ENCODE peak calls at places on chromosome 13, in four cellular contexts. S, F, U and J are unnamed samples.

GRCh38 chr13:75798353-75799245 is 162.5 kb downstream of the LMO7 start:
- DNase-seq in F (no peak), U (no peak), S (no peak), J (no peak)

GRCh38 chr13:72931311-72931710 is 127.5 kb upstream of the KLF5 start:
- DNase-seq in U (no peak), F (no peak), S (no peak), J (no peak)

GRCh38 chr13:97616385-97616784 is 182.4 kb downstream of the RAP2A start:
- DNase-seq in F (no peak), U (no peak), S (no peak), J (no peak)

GRCh38 chr13:66509176-66509575 is 721.0 kb downstream of the PCDH9 start:
- DNase-seq in U (no peak), F (no peak), S (no peak), J (no peak)

GRCh38 chr13:40440990-40441820 is 225.2 kb downstream of the FOXO1 start:
- DNase-seq in S (peak), F (peak), U (peak), J (peak)

GRCh38 chr13:52921194-52921593 is 72.8 kb upstream of the PCDH8 start:
- DNase-seq in S (no peak), F (no peak), U (no peak), J (no peak)

GRCh38 chr13:36981156-36981743 is 17.9 kb downstream of the ALG5 start:
- DNase-seq in F (no peak), S (no peak), U (no peak), J (no peak)

GRCh38 chr13:62847520-62847919 is 1431.9 kb upstream of the PCDH20 start:
- DNase-seq in U (no peak), F (no peak), S (no peak), J (no peak)

GRCh38 chr13:102758842-102759241 is 14.7 kb downstream of the TEX30 start:
- DNase-seq in S (no peak), F (no peak), U (no peak), J (no peak)

DNA sequence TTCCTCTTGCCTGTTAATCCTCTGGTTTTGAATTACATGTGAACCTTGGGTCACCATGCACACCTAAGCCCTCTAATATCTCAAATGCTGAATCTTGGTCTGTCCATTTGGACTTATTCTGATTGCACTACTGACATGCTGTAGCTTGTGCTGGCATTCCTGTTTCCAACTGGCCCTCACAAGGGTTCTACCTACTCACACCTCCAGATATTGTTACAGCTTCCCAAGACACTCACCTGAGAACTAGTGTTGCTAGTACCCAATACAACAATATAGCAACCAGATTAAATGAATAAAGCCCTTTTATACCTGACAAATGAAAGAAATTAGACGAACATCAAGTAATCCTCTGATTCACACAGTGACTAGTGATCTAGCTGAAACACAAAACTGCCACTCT is 16.6 kb downstream of the TEX30 start:
- DNase-seq in F (no peak), S (no peak), U (no peak), J (no peak)
- H3K4me3 ChIP-seq in F (no peak), S (no peak), U (no peak), J (no peak)

DNA sequence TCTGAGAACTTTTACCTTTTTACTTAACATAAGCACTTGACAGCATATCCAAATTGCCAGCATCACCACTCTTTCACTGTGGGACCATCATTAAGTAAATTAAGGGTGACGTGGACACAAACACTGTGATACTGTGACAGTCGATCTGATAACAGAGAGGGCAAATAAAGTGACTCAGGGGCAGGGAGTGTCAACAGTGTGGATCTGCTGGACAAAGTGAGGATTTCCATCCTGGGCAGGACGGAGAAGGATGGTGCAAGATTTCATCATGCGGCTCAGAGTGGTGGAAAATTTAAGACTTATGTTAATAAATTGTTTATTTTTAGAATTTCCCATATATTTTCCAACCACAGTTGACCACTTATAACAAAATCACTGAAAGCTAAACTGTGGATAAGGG is 60.0 kb upstream of the WDFY2 start:
- DNase-seq in F (no peak), S (no peak), U (no peak), J (peak)
- TF ChIP-seq POLR2A in F (no peak), S (no peak), U (no peak), J (peak)

GRCh38 chr13:74131206-74131605 is 3.0 kb downstream of the KLF12 start:
- DNase-seq in U (no peak), F (peak), S (no peak), J (peak)
- H3K4me3 ChIP-seq in U (no peak), F (no peak), S (no peak), J (no peak)

DNA sequence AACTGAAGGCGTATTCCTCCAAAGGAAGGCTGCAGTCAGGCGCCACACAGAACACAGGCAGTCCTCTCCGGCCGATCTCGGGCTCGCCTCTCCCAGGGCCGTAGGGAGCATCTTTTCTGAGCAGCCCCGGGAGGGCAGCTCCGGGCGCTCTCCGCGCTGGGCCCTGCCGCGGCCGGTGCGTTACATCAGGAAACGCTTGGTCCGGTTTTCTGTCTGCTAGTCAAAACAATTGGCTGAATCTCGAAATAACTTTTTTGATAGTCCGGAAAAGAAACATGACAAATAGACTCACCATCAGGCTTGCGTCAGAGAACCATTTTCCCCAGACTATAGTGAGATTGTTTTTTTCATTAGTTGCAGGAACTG is 115.4 kb downstream of the KCNRG start:
- DNase-seq in S (no peak), U (no peak), F (no peak), J (peak)
- TF ChIP-seq POLR2A in S (no peak), U (no peak), F (no peak), J (no peak)

GRCh38 chr13:101457176-101457575 is 4.7 kb downstream of the ITGBL1 start:
- DNase-seq in U (no peak), F (no peak), S (no peak), J (no peak)

GRCh38 chr13:101453784-101454201 is 1.3 kb downstream of the ITGBL1 start:
- DNase-seq in U (peak), S (no peak), F (peak), J (no peak)

GRCh38 chr13:101452519-101453485 is at the start of gene ITGBL1:
- DNase-seq in U (no peak), F (no peak), S (no peak), J (no peak)

GRCh38 chr13:101454767-101455166 is 2.3 kb downstream of the ITGBL1 start:
- DNase-seq in S (no peak), U (no peak), F (no peak), J (no peak)

DNA sequence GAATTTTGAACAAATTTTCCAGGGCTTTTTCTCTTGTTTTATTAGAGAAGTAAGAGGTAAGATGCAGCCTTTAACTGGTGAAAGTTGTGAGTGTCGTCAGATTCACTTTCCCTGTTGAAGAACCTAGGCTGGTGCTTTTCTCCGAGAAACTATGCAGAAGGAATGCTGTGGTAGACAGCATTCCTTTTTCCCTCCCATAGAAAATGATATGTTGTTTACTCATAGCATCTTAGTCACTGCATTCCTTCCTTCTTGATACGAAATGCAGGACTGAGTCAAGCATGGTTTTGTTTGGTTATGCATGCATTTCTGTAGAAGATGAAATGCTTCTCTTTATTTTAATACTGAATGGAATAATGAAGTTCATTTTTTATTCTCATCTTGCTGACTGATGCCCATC is 3.4 kb downstream of the ITGBL1 start:
- DNase-seq in S (no peak), F (no peak), U (no peak), J (no peak)
- H3K4me3 ChIP-seq in S (no peak), F (no peak), U (no peak), J (no peak)

GRCh38 chr13:38346764-38347163 is 2.9 kb upstream of the UFM1 start:
- DNase-seq in S (no peak), U (no peak), F (no peak), J (no peak)

GRCh38 chr13:38350114-38350617 is 515 bp downstream of the UFM1 start:
- DNase-seq in U (peak), F (peak), S (peak), J (peak)

GRCh38 chr13:38348890-38349289 is 761 bp upstream of the UFM1 start:
- DNase-seq in S (no peak), U (no peak), F (peak), J (no peak)

GRCh38 chr13:38349386-38350113 is at the start of gene UFM1:
- DNase-seq in F (peak), S (peak), U (peak), J (peak)
- TF ChIP-seq POLR2A in F (no peak), S (peak), U (peak), J (peak)

DNA sequence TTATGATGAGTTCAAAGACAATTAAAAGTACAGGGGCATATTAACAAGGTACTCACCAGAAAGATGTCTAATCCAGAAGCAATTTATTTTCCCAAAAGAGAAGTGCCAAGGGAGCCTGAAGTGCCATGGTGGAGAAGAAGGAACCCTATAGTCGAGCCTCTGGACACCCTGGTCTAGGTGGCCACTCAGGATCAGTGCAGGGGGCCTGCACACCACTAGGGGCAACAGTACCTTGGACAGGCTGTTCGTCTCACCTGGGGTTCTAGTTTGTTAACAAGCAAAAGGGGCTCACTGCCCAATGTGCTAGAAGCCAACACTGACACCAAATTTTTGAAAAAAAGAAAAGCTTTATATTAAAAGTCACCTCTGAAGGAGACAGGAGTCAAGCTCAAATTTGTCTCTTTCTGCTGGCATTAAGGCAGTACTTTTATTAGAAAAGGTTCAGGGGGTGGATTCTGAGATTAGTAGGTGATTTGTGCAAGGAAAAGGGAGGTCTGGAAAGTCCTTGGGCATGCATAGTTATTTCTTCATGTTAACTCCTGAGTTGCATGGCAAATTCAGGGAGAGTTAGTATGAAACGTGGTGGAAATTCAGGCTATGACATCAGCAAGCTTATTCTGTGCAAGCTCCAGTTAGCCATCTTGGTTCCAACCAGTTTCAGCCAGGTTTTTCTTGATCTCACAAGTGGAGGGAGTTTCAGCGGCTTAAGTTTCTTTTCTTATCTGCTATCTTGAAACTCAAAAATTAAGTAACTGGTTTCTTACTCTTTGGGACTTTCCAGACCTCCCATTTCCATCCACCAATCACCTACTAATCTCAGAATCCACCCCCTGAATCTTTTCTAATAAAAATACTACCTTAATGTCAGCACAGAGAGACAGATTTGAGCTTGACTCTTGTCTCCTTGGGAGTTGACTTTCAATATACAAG is 884 bp upstream of the CBY2 start:
- DNase-seq in F (peak), S (no peak), U (no peak), J (no peak)
- H3K4me3 ChIP-seq in F (no peak), S (no peak), U (no peak), J (no peak)

GRCh38 chr13:49543656-49544055 is 41.7 kb downstream of the RCBTB1 start:
- DNase-seq in F (no peak), U (no peak), S (no peak), J (no peak)
- TF ChIP-seq POLR2A in F (no peak), U (no peak), S (no peak), J (no peak)